ENCODE peak calls at places on chromosome 7, in six cellular contexts. S, K, N, I, U and Q are unnamed samples.

GRCh38 chr7:20778063-20778721 is 8.5 kb downstream of the SP8 start:
- DNase-seq in N (peak; percentile 52), U (no peak), I (peak; percentile 84), K (peak; percentile 74), S (no peak), Q (no peak)

GRCh38 chr7:112876877-112877276 is 86.7 kb upstream of the TMEM168 start:
- DNase-seq in I (peak; percentile 33), U (no peak), S (no peak), N (no peak), K (no peak), Q (no peak)

GRCh38 chr7:8441106-8441590 is 7.7 kb downstream of the NXPH1 start:
- DNase-seq in K (no peak), N (no peak), I (no peak), S (no peak), U (no peak), Q (no peak)

GRCh38 chr7:149784251-149784608 is 10.8 kb upstream of the ZNF467 start:
- DNase-seq in I (no peak), U (no peak), S (no peak), N (no peak), K (no peak), Q (no peak)

GRCh38 chr7:84190016-84190705 is 4.4 kb downstream of the SEMA3A start:
- DNase-seq in N (no peak), K (no peak), S (no peak), I (no peak), U (no peak), Q (no peak)

GRCh38 chr7:101308245-101309085 is 13.1 kb downstream of the IFT22 start:
- DNase-seq in I (peak; percentile 89), K (peak; percentile 90), U (peak; percentile 86), S (no peak), N (peak; percentile 90), Q (no peak)

GRCh38 chr7:69162931-69163330 is 435.3 kb upstream of the AUTS2 start:
- DNase-seq in S (no peak), N (no peak), U (no peak), K (no peak), I (no peak), Q (no peak)

GRCh38 chr7:78368781-78369180 is 570.2 kb downstream of the PHTF2 start:
- DNase-seq in I (no peak), U (no peak), N (no peak), K (no peak), S (no peak), Q (no peak)

GRCh38 chr7:95716357-95717122 is 55.8 kb upstream of the DYNC1I1 start:
- DNase-seq in K (no peak), S (no peak), N (no peak), U (no peak), I (no peak), Q (no peak)

GRCh38 chr7:78420001-78420400 is 621.4 kb downstream of the PHTF2 start:
- DNase-seq in S (no peak), K (no peak), I (no peak), N (no peak), U (no peak), Q (no peak)

GRCh38 chr7:150791304-150791703 is 8.9 kb downstream of the TMEM176B start:
- DNase-seq in I (no peak), S (no peak), U (no peak), N (no peak), K (no peak), Q (no peak)

GRCh38 chr7:45917658-45918057 is 3.4 kb downstream of the IGFBP3 start:
- DNase-seq in K (peak; percentile 87), N (peak; percentile 82), I (peak; percentile 89), S (peak; percentile 77), U (peak; percentile 89), Q (peak; percentile 25)

GRCh38 chr7:70805360-70805759 is 326.6 kb upstream of the GALNT17 start:
- DNase-seq in I (no peak), K (no peak), U (no peak), N (no peak), S (no peak), Q (no peak)

GRCh38 chr7:71303566-71303965 is 171.6 kb downstream of the GALNT17 start:
- DNase-seq in K (no peak), U (no peak), S (no peak), I (peak; percentile 20), N (no peak), Q (no peak)

GRCh38 chr7:116522247-116522646 is 2.6 kb upstream of the CAV1 start:
- DNase-seq in N (no peak), U (no peak), I (no peak), S (peak; percentile 83), K (no peak), Q (no peak)

GRCh38 chr7:26100940-26101339 is 51.1 kb upstream of the NFE2L3 start:
- DNase-seq in S (no peak), K (no peak), U (no peak), I (no peak), N (no peak), Q (no peak)

GRCh38 chr7:49260501-49260900 is 336.2 kb downstream of the CDC14C start:
- DNase-seq in I (no peak), N (no peak), S (no peak), K (no peak), U (no peak), Q (no peak)

GRCh38 chr7:77525231-77525630 is 11.9 kb upstream of the PTPN12 start:
- DNase-seq in U (no peak), K (no peak), S (no peak), I (no peak), N (no peak), Q (no peak)

GRCh38 chr7:24346129-24346528 is 62.1 kb downstream of the NPY start:
- DNase-seq in N (no peak), U (no peak), K (no peak), S (no peak), I (no peak), Q (no peak)

GRCh38 chr7:112156412-112156811 is 49.8 kb downstream of the DOCK4 start:
- DNase-seq in N (no peak), U (no peak), S (no peak), K (no peak), I (no peak), Q (no peak)

GRCh38 chr7:74061840-74062539 is 21.6 kb upstream of the LIMK1 start:
- DNase-seq in U (peak; percentile 90), K (peak; percentile 91), N (peak; percentile 93), S (peak; percentile 78), I (peak; percentile 80), Q (peak; percentile 71)
- H3K4me3 ChIP-seq in U (peak overlapping the region; percentile 31), K (peak overlapping the region; percentile 32), N (peak overlapping the region; percentile 20), S (peak overlapping the region; percentile 26), I (no peak overlapping the region), Q (no peak overlapping the region)

GRCh38 chr7:106062006-106062405 is 50.1 kb downstream of the SYPL1 start:
- DNase-seq in S (no peak), N (no peak), K (no peak), U (no peak), I (no peak), Q (no peak)
- H3K4me1 ChIP-seq in S (peaks cover 14% of the 10 kb centered on the region), N (no peaks in the 10 kb centered on the region), K (peaks cover 28% of the 10 kb centered on the region), U (peaks cover 24% of the 10 kb centered on the region), I (peaks cover 19% of the 10 kb centered on the region), Q (no peaks in the 10 kb centered on the region)

DNA sequence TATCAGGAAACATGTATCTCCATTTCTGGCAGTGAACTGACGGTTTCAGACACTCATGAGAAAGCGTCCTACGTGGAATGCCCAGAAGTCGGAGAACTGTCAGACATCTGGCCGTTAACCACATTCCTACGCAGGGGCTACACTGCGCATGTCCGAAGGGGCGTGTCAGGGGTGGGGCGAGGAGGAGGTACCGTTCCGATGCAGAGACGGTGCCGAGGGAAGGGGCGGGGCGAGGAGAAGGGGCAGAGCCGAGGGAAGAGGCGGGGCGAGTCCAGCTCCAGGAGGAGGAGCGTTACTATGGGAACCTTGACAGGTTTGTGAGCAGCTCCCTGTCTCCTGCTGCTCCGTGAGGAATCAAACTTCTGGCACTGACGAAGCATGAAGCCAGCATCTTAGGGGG is 366.9 kb upstream of the NUPR2 start:
- DNase-seq in S (no peak), K (no peak), N (no peak), I (no peak), U (no peak), Q (no peak)
- H3K9me3 ChIP-seq in S (no peaks in the 10 kb centered on the region), K (peaks cover 5% of the 10 kb centered on the region), N (no peaks in the 10 kb centered on the region), I (peaks cover 3% of the 10 kb centered on the region), U (peaks cover 60% of the 10 kb centered on the region), Q (peaks cover 10% of the 10 kb centered on the region)

DNA sequence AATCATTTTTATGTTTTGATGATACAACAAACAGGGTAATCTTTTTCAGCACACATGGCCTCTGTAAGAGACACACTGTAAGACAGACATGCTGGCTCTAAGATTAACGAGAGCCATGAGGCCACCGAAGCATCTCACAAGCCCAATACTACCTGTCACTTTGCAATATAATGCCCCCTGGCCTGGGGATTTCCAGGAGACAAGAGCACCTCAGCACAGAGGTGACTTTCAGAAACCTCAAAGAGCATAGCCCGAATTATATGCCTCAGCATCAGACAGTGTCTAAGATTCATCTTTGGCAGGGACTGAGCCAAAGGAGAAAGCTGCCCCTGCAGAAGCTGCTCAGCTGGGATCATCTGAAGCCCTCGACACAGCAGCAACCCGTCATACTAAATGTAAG is 44.2 kb upstream of the TMEM213 start:
- DNase-seq in I (no peak), N (no peak), U (no peak), S (no peak), K (no peak), Q (no peak)
- H3K4me3 ChIP-seq in I (no peak overlapping the region), N (no peak overlapping the region), U (no peak overlapping the region), S (no peak overlapping the region), K (no peak overlapping the region), Q (no peak overlapping the region)

GRCh38 chr7:2017914-2018785 is 214.6 kb downstream of the MAD1L1 start:
- DNase-seq in N (no peak), S (no peak), U (no peak), K (peak; percentile 56), I (no peak), Q (no peak)
- H3K4me1 ChIP-seq in N (no peaks in the 10 kb centered on the region), S (peaks cover 6% of the 10 kb centered on the region), U (peaks cover 7% of the 10 kb centered on the region), K (peaks cover 13% of the 10 kb centered on the region), I (peaks cover 17% of the 10 kb centered on the region), Q (no peaks in the 10 kb centered on the region)

GRCh38 chr7:138527746-138528223 is 67.7 kb downstream of the TRIM24 start:
- DNase-seq in S (no peak), N (no peak), K (no peak), U (no peak), I (no peak), Q (no peak)
- H3K9me3 ChIP-seq in S (peaks cover 13% of the 10 kb centered on the region), N (no peaks in the 10 kb centered on the region), K (peaks cover 27% of the 10 kb centered on the region), U (peaks cover 26% of the 10 kb centered on the region), I (peaks cover 32% of the 10 kb centered on the region), Q (peaks cover 8% of the 10 kb centered on the region)

DNA sequence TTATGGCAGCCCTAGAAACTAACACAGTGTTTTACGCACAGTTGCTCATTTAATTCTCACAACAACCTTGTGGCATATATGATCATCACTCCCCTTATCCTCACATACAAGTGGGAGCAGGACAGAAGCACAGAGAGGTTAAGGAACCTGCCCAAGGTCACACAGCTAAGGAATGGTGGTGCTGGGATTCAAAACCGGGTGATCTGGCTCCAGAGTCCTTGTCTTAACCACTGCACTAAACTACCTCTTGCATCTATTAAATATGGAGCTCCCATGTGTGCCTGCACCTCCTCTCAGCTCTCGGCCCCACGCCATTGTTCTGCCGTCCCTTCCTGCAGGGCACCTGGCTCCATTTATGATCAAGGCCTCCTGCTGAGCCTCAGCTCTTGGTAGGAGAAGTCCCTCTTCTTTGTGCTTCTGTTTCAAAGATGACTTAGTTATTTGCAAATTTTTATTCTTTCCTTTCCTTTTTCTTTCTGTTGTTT is 99.8 kb upstream of the PDGFA start:
- DNase-seq in I (no peak), S (no peak), K (peak; percentile 33), N (no peak), U (no peak), Q (no peak)
- H3K4me3 ChIP-seq in I (no peak overlapping the region), S (no peak overlapping the region), K (no peak overlapping the region), N (no peak overlapping the region), U (no peak overlapping the region), Q (no peak overlapping the region)